ENCODE peak calls at places on chromosome 4, in ten cellular contexts. One of them, this sample, is unnamed.
A peak's percentile ranks its signal among the peaks of the same experiment; 100 is the strongest.

GRCh38 chr4:48699470-48699869 is 80.6 kb downstream of the FRYL start:
- DNase-seq in tibial artery: no peak
- DNase-seq in brain microvascular endothelial cell: peak; percentile 1
- DNase-seq in adipocyte: peak; percentile 15
- DNase-seq in mesendoderm: peak; percentile 54
- DNase-seq in foreskin fibroblast: no peak
- DNase-seq in Panc1: peak; percentile 30
- DNase-seq in stomach: no peak
- DNase-seq in SK-N-SH: no peak
- DNase-seq in heart left ventricle: no peak
- DNase-seq in this sample: no peak

GRCh38 chr4:73704314-73705055 is 35.9 kb upstream of the CXCL8 start:
- DNase-seq in SK-N-SH: no peak
- DNase-seq in foreskin fibroblast: peak; percentile 99
- DNase-seq in tibial artery: peak; percentile 85
- DNase-seq in brain microvascular endothelial cell: peak; percentile 99
- DNase-seq in Panc1: peak; percentile 82
- DNase-seq in mesendoderm: peak; percentile 16
- DNase-seq in heart left ventricle: peak; percentile 46
- DNase-seq in adipocyte: peak; percentile 99
- DNase-seq in stomach: peak; percentile 63
- DNase-seq in this sample: no peak

GRCh38 chr4:82457266-82457665 is 26.9 kb downstream of the ENOPH1 start:
- DNase-seq in tibial artery: no peak
- DNase-seq in mesendoderm: no peak
- DNase-seq in foreskin fibroblast: no peak
- DNase-seq in brain microvascular endothelial cell: no peak
- DNase-seq in SK-N-SH: no peak
- DNase-seq in adipocyte: no peak
- DNase-seq in stomach: no peak
- DNase-seq in heart left ventricle: no peak
- DNase-seq in Panc1: no peak
- DNase-seq in this sample: no peak

GRCh38 chr4:112234952-112235609 is 3.5 kb downstream of the AP1AR start:
- DNase-seq in foreskin fibroblast: peak; percentile 93
- DNase-seq in Panc1: peak; percentile 50
- DNase-seq in SK-N-SH: peak; percentile 48
- DNase-seq in stomach: peak; percentile 74
- DNase-seq in brain microvascular endothelial cell: peak; percentile 84
- DNase-seq in heart left ventricle: peak; percentile 59
- DNase-seq in tibial artery: peak; percentile 73
- DNase-seq in mesendoderm: peak; percentile 80
- DNase-seq in adipocyte: peak; percentile 94
- DNase-seq in this sample: peak; percentile 89

GRCh38 chr4:161178310-161178709 is 985.5 kb downstream of the FSTL5 start:
- DNase-seq in brain microvascular endothelial cell: no peak
- DNase-seq in heart left ventricle: no peak
- DNase-seq in adipocyte: no peak
- DNase-seq in SK-N-SH: no peak
- DNase-seq in stomach: no peak
- DNase-seq in Panc1: no peak
- DNase-seq in foreskin fibroblast: no peak
- DNase-seq in mesendoderm: peak; percentile 33
- DNase-seq in tibial artery: no peak
- DNase-seq in this sample: no peak

GRCh38 chr4:52173470-52174055 is 122.5 kb downstream of the SPATA18 start:
- DNase-seq in brain microvascular endothelial cell: no peak
- DNase-seq in SK-N-SH: no peak
- DNase-seq in foreskin fibroblast: peak; percentile 82
- DNase-seq in Panc1: no peak
- DNase-seq in tibial artery: peak; percentile 71
- DNase-seq in adipocyte: peak; percentile 61
- DNase-seq in stomach: no peak
- DNase-seq in heart left ventricle: peak; percentile 63
- DNase-seq in mesendoderm: no peak
- DNase-seq in this sample: no peak

GRCh38 chr4:1365271-1366178 is 18.5 kb downstream of the UVSSA start:
- DNase-seq in Panc1: no peak
- DNase-seq in mesendoderm: no peak
- DNase-seq in brain microvascular endothelial cell: no peak
- DNase-seq in adipocyte: no peak
- DNase-seq in foreskin fibroblast: no peak
- DNase-seq in heart left ventricle: peak; percentile 18
- DNase-seq in stomach: peak; percentile 55
- DNase-seq in SK-N-SH: no peak
- DNase-seq in tibial artery: no peak
- DNase-seq in this sample: no peak

GRCh38 chr4:107035711-107036601 is at the start of gene DKK2:
- DNase-seq in tibial artery: no peak
- DNase-seq in mesendoderm: peak; percentile 45
- DNase-seq in brain microvascular endothelial cell: no peak
- DNase-seq in SK-N-SH: peak; percentile 40
- DNase-seq in heart left ventricle: peak; percentile 21
- DNase-seq in foreskin fibroblast: peak; percentile 78
- DNase-seq in adipocyte: peak; percentile 72
- DNase-seq in stomach: no peak
- DNase-seq in Panc1: no peak
- DNase-seq in this sample: peak; percentile 45

GRCh38 chr4:41363384-41363981 is 106.8 kb downstream of the UCHL1 start:
- DNase-seq in stomach: no peak
- DNase-seq in adipocyte: peak; percentile 73
- DNase-seq in mesendoderm: peak; percentile 54
- DNase-seq in tibial artery: peak; percentile 75
- DNase-seq in Panc1: no peak
- DNase-seq in foreskin fibroblast: peak; percentile 67
- DNase-seq in brain microvascular endothelial cell: no peak
- DNase-seq in heart left ventricle: peak; percentile 66
- DNase-seq in SK-N-SH: no peak
- DNase-seq in this sample: peak; percentile 42

GRCh38 chr4:2046031-2046961 is 12.8 kb upstream of the NAT8L start:
- DNase-seq in tibial artery: no peak
- DNase-seq in adipocyte: no peak
- DNase-seq in stomach: no peak
- DNase-seq in heart left ventricle: no peak
- DNase-seq in SK-N-SH: peak; percentile 56
- DNase-seq in foreskin fibroblast: no peak
- DNase-seq in brain microvascular endothelial cell: no peak
- DNase-seq in Panc1: no peak
- DNase-seq in mesendoderm: no peak
- DNase-seq in this sample: no peak

GRCh38 chr4:144313370-144313769 is 172.9 kb upstream of the GYPA start:
- DNase-seq in SK-N-SH: no peak
- DNase-seq in Panc1: no peak
- DNase-seq in adipocyte: no peak
- DNase-seq in mesendoderm: no peak
- DNase-seq in heart left ventricle: no peak
- DNase-seq in foreskin fibroblast: no peak
- DNase-seq in brain microvascular endothelial cell: no peak
- DNase-seq in stomach: no peak
- DNase-seq in tibial artery: no peak
- DNase-seq in this sample: no peak

GRCh38 chr4:77156912-77157858 is at the start of gene CCNG2:
- DNase-seq in SK-N-SH: peak; percentile 84
- DNase-seq in tibial artery: peak; percentile 94
- DNase-seq in adipocyte: peak; percentile 97
- DNase-seq in brain microvascular endothelial cell: peak; percentile 85
- DNase-seq in mesendoderm: peak; percentile 66
- DNase-seq in stomach: peak; percentile 84
- DNase-seq in Panc1: no peak
- DNase-seq in foreskin fibroblast: peak; percentile 94
- DNase-seq in heart left ventricle: peak; percentile 90
- DNase-seq in this sample: peak; percentile 95

GRCh38 chr4:77154074-77154473 is 2.9 kb upstream of the CCNG2 start:
- DNase-seq in foreskin fibroblast: no peak
- DNase-seq in Panc1: no peak
- DNase-seq in mesendoderm: no peak
- DNase-seq in adipocyte: no peak
- DNase-seq in tibial artery: no peak
- DNase-seq in SK-N-SH: no peak
- DNase-seq in brain microvascular endothelial cell: no peak
- DNase-seq in heart left ventricle: no peak
- DNase-seq in stomach: no peak
- DNase-seq in this sample: no peak

GRCh38 chr4:77154761-77155499 is 2.1 kb upstream of the CCNG2 start:
- DNase-seq in heart left ventricle: no peak
- DNase-seq in adipocyte: no peak
- DNase-seq in Panc1: no peak
- DNase-seq in stomach: no peak
- DNase-seq in brain microvascular endothelial cell: no peak
- DNase-seq in SK-N-SH: no peak
- DNase-seq in foreskin fibroblast: no peak
- DNase-seq in mesendoderm: no peak
- DNase-seq in tibial artery: no peak
- DNase-seq in this sample: no peak

GRCh38 chr4:77156533-77156911 is 485 bp upstream of the CCNG2 start:
- DNase-seq in adipocyte: peak; percentile 100
- DNase-seq in mesendoderm: peak; percentile 100
- DNase-seq in tibial artery: peak; percentile 99
- DNase-seq in SK-N-SH: peak; percentile 91
- DNase-seq in Panc1: peak; percentile 94
- DNase-seq in brain microvascular endothelial cell: peak; percentile 99
- DNase-seq in stomach: peak; percentile 95
- DNase-seq in foreskin fibroblast: peak; percentile 99
- DNase-seq in heart left ventricle: peak; percentile 95
- DNase-seq in this sample: peak; percentile 99

GRCh38 chr4:77155631-77156345 is 1.2 kb upstream of the CCNG2 start:
- DNase-seq in heart left ventricle: no peak
- DNase-seq in adipocyte: no peak
- DNase-seq in Panc1: no peak
- DNase-seq in mesendoderm: peak; percentile 61
- DNase-seq in brain microvascular endothelial cell: no peak
- DNase-seq in SK-N-SH: no peak
- DNase-seq in foreskin fibroblast: no peak
- DNase-seq in stomach: no peak
- DNase-seq in tibial artery: no peak
- DNase-seq in this sample: no peak
- H3K4me3 ChIP-seq in heart left ventricle: peak overlapping the region; percentile 78
- H3K4me3 ChIP-seq in adipocyte: peak overlapping the region; percentile 98
- H3K4me3 ChIP-seq in Panc1: peak overlapping the region; percentile 82
- H3K4me3 ChIP-seq in mesendoderm: no peak overlapping the region
- H3K4me3 ChIP-seq in brain microvascular endothelial cell: peak overlapping the region; percentile 94
- H3K4me3 ChIP-seq in SK-N-SH: peak overlapping the region; percentile 100
- H3K4me3 ChIP-seq in foreskin fibroblast: peak overlapping the region; percentile 93
- H3K4me3 ChIP-seq in stomach: peak overlapping the region; percentile 95
- H3K4me3 ChIP-seq in tibial artery: peak overlapping the region; percentile 99
- H3K4me3 ChIP-seq in this sample: peak overlapping the region; percentile 88

GRCh38 chr4:125365731-125366130 is 51.0 kb downstream of the FAT4 start:
- DNase-seq in brain microvascular endothelial cell: no peak
- DNase-seq in Panc1: no peak
- DNase-seq in stomach: no peak
- DNase-seq in foreskin fibroblast: no peak
- DNase-seq in heart left ventricle: no peak
- DNase-seq in mesendoderm: no peak
- DNase-seq in SK-N-SH: no peak
- DNase-seq in tibial artery: no peak
- DNase-seq in adipocyte: no peak
- DNase-seq in this sample: no peak

GRCh38 chr4:125370478-125370877 is 55.7 kb downstream of the FAT4 start:
- DNase-seq in SK-N-SH: no peak
- DNase-seq in tibial artery: no peak
- DNase-seq in brain microvascular endothelial cell: no peak
- DNase-seq in foreskin fibroblast: no peak
- DNase-seq in adipocyte: no peak
- DNase-seq in stomach: no peak
- DNase-seq in Panc1: no peak
- DNase-seq in heart left ventricle: no peak
- DNase-seq in mesendoderm: no peak
- DNase-seq in this sample: no peak

GRCh38 chr4:125368161-125368560 is 53.4 kb downstream of the FAT4 start:
- DNase-seq in stomach: no peak
- DNase-seq in foreskin fibroblast: peak; percentile 72
- DNase-seq in brain microvascular endothelial cell: no peak
- DNase-seq in heart left ventricle: no peak
- DNase-seq in mesendoderm: no peak
- DNase-seq in tibial artery: no peak
- DNase-seq in adipocyte: peak; percentile 83
- DNase-seq in Panc1: no peak
- DNase-seq in SK-N-SH: peak; percentile 1
- DNase-seq in this sample: no peak

GRCh38 chr4:125369098-125369497 is 54.3 kb downstream of the FAT4 start:
- DNase-seq in brain microvascular endothelial cell: peak; percentile 29
- DNase-seq in SK-N-SH: no peak
- DNase-seq in foreskin fibroblast: no peak
- DNase-seq in adipocyte: no peak
- DNase-seq in mesendoderm: no peak
- DNase-seq in stomach: no peak
- DNase-seq in heart left ventricle: no peak
- DNase-seq in tibial artery: no peak
- DNase-seq in Panc1: no peak
- DNase-seq in this sample: no peak

GRCh38 chr4:125368684-125369083 is 53.9 kb downstream of the FAT4 start:
- DNase-seq in brain microvascular endothelial cell: peak; percentile 84
- DNase-seq in foreskin fibroblast: peak; percentile 78
- DNase-seq in Panc1: no peak
- DNase-seq in mesendoderm: no peak
- DNase-seq in tibial artery: no peak
- DNase-seq in adipocyte: peak; percentile 92
- DNase-seq in SK-N-SH: no peak
- DNase-seq in stomach: no peak
- DNase-seq in heart left ventricle: no peak
- DNase-seq in this sample: no peak
- H3K4me3 ChIP-seq in brain microvascular endothelial cell: peak overlapping the region; percentile 38
- H3K4me3 ChIP-seq in foreskin fibroblast: peak overlapping the region; percentile 49
- H3K4me3 ChIP-seq in Panc1: peak overlapping the region; percentile 23
- H3K4me3 ChIP-seq in mesendoderm: no peak overlapping the region
- H3K4me3 ChIP-seq in tibial artery: peak overlapping the region; percentile 43
- H3K4me3 ChIP-seq in adipocyte: peak overlapping the region; percentile 69
- H3K4me3 ChIP-seq in SK-N-SH: peak overlapping the region; percentile 41
- H3K4me3 ChIP-seq in stomach: peak overlapping the region; percentile 31
- H3K4me3 ChIP-seq in heart left ventricle: peak overlapping the region; percentile 33
- H3K4me3 ChIP-seq in this sample: no peak overlapping the region

GRCh38 chr4:147481577-147482109 is 746 bp downstream of the EDNRA start:
- DNase-seq in tibial artery: peak; percentile 67
- DNase-seq in foreskin fibroblast: peak; percentile 57
- DNase-seq in Panc1: no peak
- DNase-seq in brain microvascular endothelial cell: no peak
- DNase-seq in stomach: no peak
- DNase-seq in heart left ventricle: no peak
- DNase-seq in SK-N-SH: no peak
- DNase-seq in mesendoderm: peak; percentile 54
- DNase-seq in adipocyte: peak; percentile 61
- DNase-seq in this sample: peak; percentile 54
- H3K4me3 ChIP-seq in tibial artery: peak overlapping the region; percentile 70
- H3K4me3 ChIP-seq in foreskin fibroblast: peak overlapping the region; percentile 58
- H3K4me3 ChIP-seq in Panc1: peak overlapping the region; percentile 35
- H3K4me3 ChIP-seq in brain microvascular endothelial cell: peak overlapping the region; percentile 77
- H3K4me3 ChIP-seq in stomach: peak overlapping the region; percentile 59
- H3K4me3 ChIP-seq in heart left ventricle: peak overlapping the region; percentile 63
- H3K4me3 ChIP-seq in SK-N-SH: peak overlapping the region; percentile 63
- H3K4me3 ChIP-seq in mesendoderm: peak overlapping the region; percentile 67
- H3K4me3 ChIP-seq in adipocyte: peak overlapping the region; percentile 83
- H3K4me3 ChIP-seq in this sample: peak overlapping the region; percentile 81

DNA sequence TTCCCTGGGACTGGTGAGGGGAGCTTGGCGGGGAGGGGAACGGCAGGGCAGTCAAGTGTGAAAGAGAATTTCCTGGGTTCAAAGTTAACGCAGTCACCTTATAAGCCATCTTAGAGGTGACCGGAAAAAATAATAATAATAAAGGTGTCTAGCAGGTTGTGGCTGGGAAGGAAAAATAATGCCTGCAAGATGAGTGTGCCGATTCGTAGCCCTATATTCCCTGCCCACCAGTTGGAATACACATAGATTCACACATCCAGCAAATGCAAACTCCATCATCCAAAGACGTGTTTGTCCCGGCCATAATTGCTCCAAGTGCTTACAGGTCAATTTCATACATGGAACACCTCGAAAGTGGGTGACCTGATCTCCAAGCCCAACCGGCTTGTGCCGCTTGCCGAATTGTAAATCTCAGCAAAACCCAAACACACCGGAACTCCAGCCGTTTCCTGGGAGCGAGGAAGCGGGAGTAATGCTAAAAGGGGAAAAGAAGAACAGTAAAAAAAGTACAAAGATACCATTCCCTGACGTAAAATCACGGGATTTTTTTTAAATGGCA is 1.3 kb upstream of the FAT1 start:
- DNase-seq in SK-N-SH: no peak
- DNase-seq in Panc1: no peak
- DNase-seq in heart left ventricle: no peak
- DNase-seq in brain microvascular endothelial cell: peak; percentile 36
- DNase-seq in adipocyte: peak; percentile 50
- DNase-seq in stomach: no peak
- DNase-seq in foreskin fibroblast: peak; percentile 41
- DNase-seq in tibial artery: no peak
- DNase-seq in mesendoderm: peak; percentile 66
- DNase-seq in this sample: peak; percentile 23
- H3K4me3 ChIP-seq in SK-N-SH: peak overlapping the region; percentile 60
- H3K4me3 ChIP-seq in Panc1: peak overlapping the region; percentile 88
- H3K4me3 ChIP-seq in heart left ventricle: peak overlapping the region; percentile 77
- H3K4me3 ChIP-seq in brain microvascular endothelial cell: peak overlapping the region; percentile 70
- H3K4me3 ChIP-seq in adipocyte: peak overlapping the region; percentile 99
- H3K4me3 ChIP-seq in stomach: peak overlapping the region; percentile 82
- H3K4me3 ChIP-seq in foreskin fibroblast: peak overlapping the region; percentile 97
- H3K4me3 ChIP-seq in tibial artery: peak overlapping the region; percentile 91
- H3K4me3 ChIP-seq in mesendoderm: peak overlapping the region; percentile 81
- H3K4me3 ChIP-seq in this sample: peak overlapping the region; percentile 75